ENCODE peak calls at places on chromosomes 12 and 14, in ten cellular contexts. D is AG04449, V is astrocyte of the spinal cord, L is AG10803, W is GM12865, R is bronchial epithelial cell, N is foreskin fibroblast, M is A549, G is heart right ventricle, U is upper lobe of right lung. T is an unnamed sample.

GRCh38 chr14:74976264-74977113 is 21.1 kb upstream of the PGF start:
- DNase-seq in V (no peak), R (no peak), D (no peak), M (no peak), G (no peak), L (no peak), N (no peak), W (no peak), U (no peak), T (no peak)

GRCh38 chr12:29519585-29520182 is 22.2 kb upstream of the OVCH1 start:
- DNase-seq in W (peak), N (peak), V (peak), M (peak), R (peak), G (peak), L (peak), U (no peak), D (no peak), T (peak)

GRCh38 chr14:55514819-55515470 is 65.1 kb upstream of the KTN1 start:
- DNase-seq in N (peak), M (no peak), D (peak), G (no peak), W (no peak), U (no peak), R (peak), L (peak), V (peak), T (no peak)

GRCh38 chr14:32738206-32738871 is 200.3 kb upstream of the NPAS3 start:
- DNase-seq in U (no peak), V (no peak), L (no peak), N (no peak), R (peak), M (no peak), D (no peak), W (no peak), G (no peak), T (no peak)

GRCh38 chr12:6958609-6959375 is 7.6 kb downstream of the PTPN6 start:
- DNase-seq in R (no peak), N (no peak), L (no peak), G (peak), M (no peak), V (no peak), D (no peak), U (peak), W (peak), T (no peak)

GRCh38 chr12:70011353-70011752 is 186.3 kb downstream of the MYRFL start:
- DNase-seq in G (no peak), L (no peak), M (no peak), U (no peak), W (peak), V (no peak), D (no peak), R (no peak), N (no peak), T (no peak)

GRCh38 chr12:58309806-58310205 is 368.4 kb downstream of the ATP23 start:
- DNase-seq in R (peak), G (no peak), N (no peak), M (no peak), L (no peak), D (no peak), U (no peak), W (no peak), V (no peak), T (peak)

GRCh38 chr12:104699489-104700194 is 242.9 kb downstream of the CHST11 start:
- DNase-seq in W (peak), G (no peak), M (no peak), N (peak), D (no peak), V (no peak), L (peak), U (no peak), R (no peak), T (no peak)

GRCh38 chr12:12946686-12947355 is 5.1 kb downstream of the GPRC5D start:
- DNase-seq in M (no peak), L (peak), U (no peak), D (no peak), N (peak), R (no peak), G (no peak), W (no peak), V (no peak), T (no peak)

GRCh38 chr12:101664961-101665360 is 32.5 kb upstream of the CHPT1 start:
- DNase-seq in L (no peak), G (no peak), N (no peak), M (no peak), V (no peak), U (no peak), R (no peak), D (no peak), W (no peak), T (no peak)

GRCh38 chr14:56131004-56131864 is 13.0 kb downstream of the PELI2 start:
- DNase-seq in N (no peak), V (no peak), U (no peak), G (no peak), M (no peak), L (no peak), D (no peak), W (no peak), R (no peak), T (no peak)

GRCh38 chr12:112891093-112892024 is 15.4 kb upstream of the OAS1 start:
- DNase-seq in W (no peak), G (peak), D (no peak), R (no peak), M (no peak), V (no peak), L (no peak), N (no peak), U (no peak), T (no peak)

GRCh38 chr12:55057466-55057865 is 37.7 kb downstream of the NEUROD4 start:
- DNase-seq in G (no peak), V (no peak), L (no peak), W (no peak), U (no peak), N (no peak), D (no peak), R (no peak), M (no peak), T (no peak)

GRCh38 chr12:71958457-71958856 is 19.8 kb downstream of the TPH2 start:
- DNase-seq in W (no peak), D (no peak), G (no peak), U (no peak), V (peak), L (no peak), M (no peak), R (no peak), N (no peak), T (no peak)

DNA sequence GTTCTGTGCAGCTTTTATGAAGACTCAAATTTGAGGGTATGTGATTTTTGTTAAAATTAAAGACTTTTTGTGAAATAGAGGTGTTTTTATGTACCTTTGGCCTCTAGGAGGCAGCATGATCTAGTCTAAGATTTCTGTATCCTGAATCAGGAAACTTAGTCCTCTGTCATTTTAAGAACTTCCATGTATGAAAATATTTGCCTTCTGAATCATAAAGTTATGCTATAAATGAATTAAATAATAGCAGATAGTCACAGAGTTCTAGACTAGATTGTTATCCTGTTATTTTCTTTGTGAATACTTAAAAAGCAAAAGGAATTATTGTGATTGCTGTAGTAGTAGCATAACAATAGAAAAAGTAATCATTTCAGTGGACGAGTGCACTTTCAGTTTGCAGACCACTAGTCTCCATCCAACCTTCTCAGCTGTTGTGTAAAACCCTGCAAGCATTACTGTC is 56.3 kb downstream of the FGD4 start:
- DNase-seq in D (peak), N (peak), G (peak), M (peak), L (peak), V (peak), R (peak), W (peak), U (no peak), T (peak)
- H3K4me3 ChIP-seq in D (peak), N (peak), G (peak), M (peak), L (peak), V (peak), R (no peak), W (peak), U (peak), T (peak)

DNA sequence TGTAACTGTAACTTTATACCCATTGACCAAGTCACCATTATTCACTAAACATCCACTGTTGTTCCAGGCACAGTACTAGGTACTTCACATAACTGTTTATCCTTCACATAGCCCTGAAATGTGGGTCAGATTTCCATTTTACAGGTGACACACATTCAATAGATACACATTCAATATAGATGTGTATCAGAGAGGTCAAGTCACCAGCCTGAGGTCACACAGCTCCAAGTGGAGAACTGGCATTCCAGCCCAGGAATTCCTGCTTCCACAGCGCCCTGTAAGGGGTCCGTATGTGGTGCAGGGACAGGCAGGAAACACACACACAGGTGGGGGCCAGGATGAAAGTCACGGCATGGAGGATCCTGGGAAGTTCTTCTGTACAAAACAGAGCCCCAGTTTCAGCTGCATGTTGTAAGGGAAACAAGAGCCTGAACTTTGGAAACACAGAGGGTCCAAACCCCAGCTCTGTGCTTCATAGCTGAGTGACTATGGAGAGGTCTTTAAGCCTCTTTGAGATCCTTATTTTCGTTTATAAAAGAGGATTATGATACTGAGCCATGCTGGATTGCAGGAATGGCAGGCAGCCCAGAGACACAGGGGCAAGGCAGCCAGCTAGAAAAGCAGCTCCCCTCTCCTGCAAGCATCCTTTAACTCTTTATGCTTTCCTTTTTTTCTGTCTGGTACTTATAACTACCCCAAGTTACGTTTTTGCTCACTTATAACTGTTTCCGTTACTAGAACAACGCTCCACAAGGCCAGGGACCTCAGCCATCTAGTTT is 50.3 kb upstream of the DICER1 start:
- DNase-seq in R (no peak), G (no peak), M (no peak), N (no peak), V (no peak), W (no peak), U (no peak), D (no peak), L (no peak), T (no peak)
- TF ChIP-seq CTCF in R (no peak), G (no peak), M (no peak), N (no peak), V (no peak), W (no peak), U (no peak), D (no peak), L (no peak), T (no peak)

DNA sequence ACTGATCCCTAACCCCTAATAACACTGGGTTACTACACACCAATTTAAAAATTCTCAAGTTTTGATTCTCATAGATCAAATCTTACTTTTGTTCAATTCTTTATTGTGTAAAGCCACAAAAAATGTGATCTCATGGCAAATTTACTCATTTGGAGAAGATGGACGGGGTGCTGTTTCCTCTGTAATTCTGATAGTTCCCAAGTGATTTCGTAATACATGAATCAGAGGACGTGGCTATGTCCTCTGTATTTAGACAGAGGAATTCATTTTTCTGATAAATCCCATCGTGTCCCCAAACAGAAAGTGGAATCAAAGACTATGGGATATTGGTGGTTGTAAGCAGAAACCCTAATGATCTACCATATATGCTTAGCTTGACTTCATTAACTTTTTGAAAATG is 76.6 kb upstream of the GNG2 start:
- DNase-seq in R (peak), U (no peak), V (peak), L (peak), M (no peak), D (no peak), G (no peak), N (peak), W (no peak), T (no peak)
- H3K4me3 ChIP-seq in R (no peak), U (no peak), V (no peak), L (no peak), M (no peak), D (no peak), G (no peak), N (no peak), W (no peak), T (no peak)

DNA sequence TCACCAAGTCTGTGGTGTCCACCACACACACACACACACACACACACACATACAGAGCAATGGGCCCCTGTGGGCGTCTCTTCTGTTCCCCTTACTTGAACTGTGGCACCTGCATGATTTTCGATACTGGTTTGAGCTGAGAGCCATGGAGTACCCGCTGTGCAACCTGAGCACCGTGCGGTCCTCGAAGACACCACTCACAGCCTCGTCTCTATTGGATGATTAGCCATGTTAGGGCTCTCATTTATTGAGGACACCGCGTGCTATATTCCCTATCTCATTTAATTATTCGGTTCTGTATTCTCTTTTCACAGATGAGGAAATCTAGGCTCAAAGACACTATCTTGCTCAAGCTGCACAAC is 623 bp upstream of the C14orf132 start:
- DNase-seq in M (no peak), R (peak), V (no peak), L (no peak), G (no peak), W (peak), N (no peak), D (no peak), U (no peak), T (no peak)
- TF ChIP-seq CTCF in M (no peak), R (no peak), V (no peak), L (no peak), G (no peak), W (no peak), N (no peak), D (no peak), U (no peak), T (no peak)

GRCh38 chr12:31533470-31533869 is 57.5 kb downstream of the DENND5B start:
- DNase-seq in M (no peak), U (no peak), V (no peak), G (no peak), N (no peak), L (no peak), D (no peak), R (peak), W (no peak), T (no peak)
- H3K4me3 ChIP-seq in M (no peak), U (no peak), V (no peak), G (no peak), N (no peak), L (no peak), D (no peak), R (no peak), W (no peak), T (no peak)

GRCh38 chr12:46043972-46044520 is 53.7 kb upstream of the SCAF11 start:
- DNase-seq in M (no peak), V (no peak), N (no peak), W (no peak), R (no peak), U (no peak), D (no peak), L (no peak), G (no peak), T (no peak)

GRCh38 chr12:46046436-46046835 is 56.1 kb upstream of the SCAF11 start:
- DNase-seq in V (no peak), R (no peak), N (no peak), U (no peak), M (no peak), W (no peak), D (no peak), G (no peak), L (no peak), T (no peak)

GRCh38 chr12:46050805-46051204 is 60.4 kb upstream of the SCAF11 start:
- DNase-seq in V (no peak), W (no peak), R (no peak), G (no peak), M (no peak), D (no peak), N (no peak), U (no peak), L (no peak), T (no peak)

DNA sequence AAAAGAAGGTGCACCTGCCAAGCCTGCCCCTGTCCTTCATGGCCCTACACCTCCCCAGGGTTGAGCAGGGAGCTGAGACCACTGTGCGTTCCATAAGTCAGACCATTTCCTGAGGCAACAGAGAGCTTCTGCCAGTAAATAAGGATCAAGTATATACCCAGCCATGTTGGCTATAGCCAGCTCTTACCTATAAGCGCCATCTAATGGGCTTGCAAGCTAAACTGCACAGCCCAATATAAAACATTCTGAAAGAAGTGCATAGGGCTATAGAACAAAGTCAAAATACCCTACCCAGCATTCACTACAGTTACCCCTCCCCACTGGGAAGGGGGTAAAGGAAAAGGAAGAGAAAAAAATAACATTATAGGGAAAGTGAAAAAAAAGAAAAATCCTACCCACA is 59.3 kb upstream of the SCAF11 start:
- DNase-seq in V (no peak), R (no peak), N (no peak), M (no peak), L (no peak), U (no peak), G (no peak), W (no peak), D (no peak), T (no peak)
- TF ChIP-seq CTCF in V (no peak), R (no peak), N (no peak), M (no peak), L (no peak), U (no peak), G (no peak), W (no peak), D (no peak), T (no peak)

GRCh38 chr12:75953312-75953906 is 78.2 kb downstream of the PHLDA1 start:
- DNase-seq in M (peak), L (peak), W (no peak), V (peak), U (no peak), D (peak), R (peak), G (no peak), N (peak), T (peak)
- H3K4me3 ChIP-seq in M (no peak), L (no peak), W (no peak), V (no peak), U (no peak), D (no peak), R (no peak), G (no peak), N (no peak), T (no peak)

GRCh38 chr12:129069886-129070285 is 216.6 kb downstream of the GLT1D1 start:
- DNase-seq in G (no peak), L (no peak), N (no peak), W (no peak), R (no peak), V (no peak), U (no peak), M (no peak), D (no peak), T (no peak)
- TF ChIP-seq CTCF in G (no peak), L (no peak), N (no peak), W (no peak), R (no peak), V (no peak), U (no peak), M (no peak), D (no peak), T (no peak)